ENCODE peak calls at places on chromosome 18, in five cellular contexts. D is AG10803, I is A549, L is upper lobe of right lung, X is cardiac fibroblast. W is an unnamed sample.

GRCh38 chr18:1527805-1528204 is 623.1 kb downstream of the ADCYAP1 start:
- DNase-seq in X (no peak), D (no peak), I (no peak), L (no peak), W (no peak)

GRCh38 chr18:78430171-78430857 is 549.3 kb upstream of the SALL3 start:
- DNase-seq in X (no peak), D (no peak), I (no peak), L (no peak), W (no peak)

GRCh38 chr18:9705183-9705864 is 2.8 kb upstream of the RAB31 start:
- DNase-seq in X (peak; percentile 87), I (no peak), D (peak; percentile 72), L (no peak), W (peak; percentile 51)

GRCh38 chr18:65906621-65907034 is 155.8 kb downstream of the CDH7 start:
- DNase-seq in L (no peak), D (no peak), X (no peak), I (no peak), W (no peak)

GRCh38 chr18:34280653-34281052 is 55.9 kb upstream of the NOL4 start:
- DNase-seq in L (no peak), I (no peak), D (no peak), X (no peak), W (no peak)

GRCh38 chr18:904135-905090 is at the start of gene ADCYAP1:
- DNase-seq in L (no peak), D (peak; percentile 9), I (peak; percentile 26), X (peak; percentile 10), W (peak; percentile 19)

GRCh38 chr18:54882318-54882717 is 54.0 kb downstream of the RAB27B start:
- DNase-seq in X (no peak), D (no peak), I (no peak), L (no peak), W (no peak)

GRCh38 chr18:36756262-36756661 is 72.5 kb downstream of the TPGS2 start:
- DNase-seq in L (no peak), X (peak; percentile 17), D (peak; percentile 93), I (no peak), W (no peak)

GRCh38 chr18:38301621-38302020 is 736.0 kb upstream of the CELF4 start:
- DNase-seq in X (no peak), D (no peak), L (no peak), I (no peak), W (peak; percentile 0)

GRCh38 chr18:9181275-9181674 is 44.7 kb downstream of the ANKRD12 start:
- DNase-seq in I (no peak), L (no peak), X (no peak), D (peak; percentile 9), W (no peak)

GRCh38 chr18:62494764-62495163 is 28.1 kb upstream of the ZCCHC2 start:
- DNase-seq in I (no peak), X (no peak), L (no peak), D (no peak), W (no peak)

GRCh38 chr18:61203151-61203550 is 130.1 kb upstream of the CDH20 start:
- DNase-seq in X (peak; percentile 20), L (no peak), I (no peak), D (peak; percentile 44), W (peak; percentile 23)

GRCh38 chr18:44062345-44062744 is 618.3 kb upstream of the SETBP1 start:
- DNase-seq in L (no peak), I (no peak), X (no peak), D (no peak), W (no peak)

GRCh38 chr18:66616523-66616983 is 12.7 kb upstream of the CDH19 start:
- DNase-seq in X (peak; percentile 35), D (no peak), L (no peak), I (peak; percentile 23), W (peak; percentile 42)

GRCh38 chr18:76670564-76671288 is 151.6 kb upstream of the ZNF236 start:
- DNase-seq in D (no peak), I (no peak), X (no peak), L (no peak), W (no peak)

GRCh38 chr18:24043403-24043802 is 28.8 kb downstream of the TTC39C start:
- DNase-seq in I (no peak), X (no peak), D (no peak), L (no peak), W (no peak)

GRCh38 chr18:61893971-61894750 is 1.4 kb upstream of the RNF152 start:
- DNase-seq in I (peak; percentile 14), L (peak; percentile 87), D (peak; percentile 77), X (peak; percentile 73), W (peak; percentile 66)

GRCh38 chr18:9104244-9104901 is 1.9 kb downstream of the NDUFV2 start:
- DNase-seq in D (no peak), I (peak; percentile 32), X (no peak), L (no peak), W (no peak)

GRCh38 chr18:48829443-48830149 is 121.2 kb downstream of the SMAD7 start:
- DNase-seq in I (no peak), D (no peak), X (no peak), L (peak; percentile 42), W (no peak)

GRCh38 chr18:10169064-10169562 is 255.3 kb downstream of the VAPA start:
- DNase-seq in D (peak; percentile 42), I (no peak), X (peak; percentile 83), L (no peak), W (peak; percentile 59)

GRCh38 chr18:36724591-36725001 is 104.2 kb downstream of the TPGS2 start:
- DNase-seq in I (no peak), D (peak; percentile 28), X (no peak), L (no peak), W (peak; percentile 4)

GRCh38 chr18:45521151-45521550 is 94.1 kb upstream of the SLC14A2 start:
- DNase-seq in D (peak; percentile 93), X (peak; percentile 9), I (no peak), L (no peak), W (peak; percentile 86)

GRCh38 chr18:36630917-36631316 is 197.9 kb downstream of the TPGS2 start:
- DNase-seq in I (no peak), D (no peak), L (no peak), X (no peak), W (no peak)

GRCh38 chr18:45958730-45959129 is 8.4 kb downstream of the EPG5 start:
- DNase-seq in L (no peak), D (no peak), I (no peak), X (peak; percentile 45), W (no peak)

GRCh38 chr18:39485696-39486095 is 1920.1 kb upstream of the CELF4 start:
- DNase-seq in D (no peak), I (no peak), L (no peak), X (peak; percentile 1), W (peak; percentile 17)

GRCh38 chr18:26091047-26091630 is 726 bp upstream of the SS18 start:
- DNase-seq in I (peak; percentile 78), X (no peak), L (no peak), D (no peak), W (no peak)

GRCh38 chr18:79945118-79946042 is 6.1 kb downstream of the SLC66A2 start:
- DNase-seq in I (no peak), X (no peak), D (no peak), L (peak; percentile 54), W (no peak)

GRCh38 chr18:49273201-49273880 is 187.1 kb downstream of the DYM start:
- DNase-seq in X (peak; percentile 36), I (no peak), L (no peak), D (peak; percentile 48), W (no peak)

GRCh38 chr18:60686142-60686541 is 313.6 kb upstream of the MC4R start:
- DNase-seq in D (no peak), I (no peak), X (no peak), L (no peak), W (peak; percentile 9)

GRCh38 chr18:58255701-58256311 is 211.8 kb downstream of the NEDD4L start:
- DNase-seq in D (no peak), L (no peak), I (no peak), X (no peak), W (no peak)

GRCh38 chr18:30999186-30999585 is 43.4 kb downstream of the DSC3 start:
- DNase-seq in D (no peak), L (no peak), X (no peak), I (no peak), W (peak; percentile 8)

GRCh38 chr18:42414756-42415454 is 459.9 kb downstream of the PIK3C3 start:
- DNase-seq in L (no peak), D (peak; percentile 17), X (peak; percentile 94), I (peak; percentile 6), W (peak; percentile 77)

GRCh38 chr18:78192044-78192443 is 787.6 kb upstream of the SALL3 start:
- DNase-seq in L (peak; percentile 87), I (no peak), D (no peak), X (no peak), W (no peak)

GRCh38 chr18:24403076-24403475 is 5.5 kb upstream of the OSBPL1A start:
- DNase-seq in X (no peak), I (no peak), L (no peak), D (no peak), W (no peak)

GRCh38 chr18:53947092-53947640 is 277.3 kb downstream of the MBD2 start:
- DNase-seq in X (no peak), L (no peak), I (no peak), D (no peak), W (no peak)

DNA sequence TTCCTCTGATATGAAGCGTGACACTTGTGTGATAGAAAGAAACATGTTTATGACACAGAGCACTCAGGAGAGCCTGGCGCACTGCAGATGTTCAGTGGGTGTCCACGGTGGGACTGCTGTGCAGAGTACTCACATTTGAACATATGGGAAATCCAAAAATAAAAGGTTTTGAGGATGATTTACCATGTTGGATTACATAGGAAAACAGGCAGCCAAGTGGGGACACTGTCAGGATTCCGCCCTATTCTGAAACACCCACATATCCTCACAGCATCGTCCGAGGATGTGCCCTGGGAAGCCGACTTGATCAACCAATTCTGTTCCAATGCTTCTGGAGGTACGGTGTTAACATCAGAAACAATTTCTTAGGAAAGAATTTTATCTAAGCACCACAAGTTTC is 263.7 kb downstream of the TGIF1 start:
- DNase-seq in I (no peak), X (no peak), D (no peak), L (no peak), W (no peak)
- TF ChIP-seq CTCF in I (no peak), X (no peak), D (no peak), L (no peak), W (no peak)

GRCh38 chr18:75360941-75361340 is 66.6 kb downstream of the SMIM21 start:
- DNase-seq in I (no peak), L (no peak), X (no peak), D (no peak), W (no peak)
- H3K4me3 ChIP-seq in I (no peak overlapping the region), L (no peak overlapping the region), X (no peak overlapping the region), D (no peak overlapping the region), W (no peak overlapping the region)

GRCh38 chr18:29439398-29439797 is 1262.5 kb upstream of the CDH2 start:
- DNase-seq in D (no peak), I (no peak), L (no peak), X (no peak), W (no peak)
- TF ChIP-seq CTCF in D (peak; percentile 9), I (no peak), L (no peak), X (peak; percentile 28), W (peak; percentile 50)

GRCh38 chr18:7566244-7566586 is 901 bp upstream of the PTPRM start:
- DNase-seq in D (no peak), X (no peak), I (no peak), L (no peak), W (no peak)
- H3K4me3 ChIP-seq in D (peak overlapping the region; percentile 74), X (peak overlapping the region; percentile 59), I (peak overlapping the region; percentile 85), L (peak overlapping the region; percentile 60), W (peak overlapping the region; percentile 85)

GRCh38 chr18:2985628-2986027 is 27.3 kb downstream of the LPIN2 start:
- DNase-seq in D (peak; percentile 40), L (no peak), X (peak; percentile 69), I (peak; percentile 29), W (peak; percentile 84)
- TF ChIP-seq CTCF in D (peak; percentile 54), L (peak; percentile 61), X (peak; percentile 50), I (peak; percentile 38), W (peak; percentile 52)

GRCh38 chr18:12879840-12880531 is 4.1 kb downstream of the PTPN2 start:
- DNase-seq in L (no peak), X (no peak), D (no peak), I (no peak), W (no peak)
- H3K4me3 ChIP-seq in L (no peak overlapping the region), X (no peak overlapping the region), D (no peak overlapping the region), I (no peak overlapping the region), W (no peak overlapping the region)

W was measured in choroid plexus epithelial cell.